ENCODE peak calls at places on chromosomes 11 and 22, in six cellular contexts. One of them, this sample, is unnamed. For H3K27me3, the result is how much of the 10 kb centered on the place peaks cover.

GRCh38 chr22:35498026-35498425 is 42.6 kb upstream of the RASD2 start:
- DNase-seq in hepatocyte: peak
- DNase-seq in CD8-positive, alpha-beta memory T cell: no peak
- DNase-seq in tibial nerve: no peak
- DNase-seq in BE2C: peak
- DNase-seq in CD8-positive, alpha-beta T cell: no peak
- DNase-seq in this sample: no peak

GRCh38 chr22:27183474-27183873 is 526.1 kb downstream of the MIAT start:
- DNase-seq in hepatocyte: no peak
- DNase-seq in CD8-positive, alpha-beta memory T cell: no peak
- DNase-seq in tibial nerve: no peak
- DNase-seq in BE2C: no peak
- DNase-seq in CD8-positive, alpha-beta T cell: no peak
- DNase-seq in this sample: no peak

GRCh38 chr11:78651136-78651775 is 76.6 kb upstream of the NARS2 start:
- DNase-seq in hepatocyte: no peak
- DNase-seq in CD8-positive, alpha-beta memory T cell: no peak
- DNase-seq in tibial nerve: no peak
- DNase-seq in BE2C: no peak
- DNase-seq in CD8-positive, alpha-beta T cell: no peak
- DNase-seq in this sample: peak

GRCh38 chr11:134572741-134573675 is 161.0 kb upstream of the B3GAT1 start:
- DNase-seq in hepatocyte: no peak
- DNase-seq in CD8-positive, alpha-beta memory T cell: no peak
- DNase-seq in tibial nerve: no peak
- DNase-seq in BE2C: no peak
- DNase-seq in CD8-positive, alpha-beta T cell: no peak
- DNase-seq in this sample: peak

GRCh38 chr22:49330421-49331222 is 497.1 kb downstream of the BRD1 start:
- DNase-seq in hepatocyte: no peak
- DNase-seq in CD8-positive, alpha-beta memory T cell: no peak
- DNase-seq in tibial nerve: no peak
- DNase-seq in BE2C: no peak
- DNase-seq in CD8-positive, alpha-beta T cell: no peak
- DNase-seq in this sample: peak

GRCh38 chr11:76781861-76782500 is 1.2 kb upstream of the TSKU start:
- DNase-seq in hepatocyte: no peak
- DNase-seq in CD8-positive, alpha-beta memory T cell: no peak
- DNase-seq in tibial nerve: no peak
- DNase-seq in BE2C: no peak
- DNase-seq in CD8-positive, alpha-beta T cell: no peak
- DNase-seq in this sample: no peak

GRCh38 chr11:103109818-103110388 is 677 bp downstream of the DYNC2H1 start:
- DNase-seq in hepatocyte: no peak
- DNase-seq in CD8-positive, alpha-beta memory T cell: no peak
- DNase-seq in tibial nerve: no peak
- DNase-seq in BE2C: peak
- DNase-seq in CD8-positive, alpha-beta T cell: peak
- DNase-seq in this sample: no peak

GRCh38 chr22:46012182-46012880 is 35.4 kb upstream of the WNT7B start:
- DNase-seq in hepatocyte: no peak
- DNase-seq in CD8-positive, alpha-beta memory T cell: no peak
- DNase-seq in tibial nerve: no peak
- DNase-seq in BE2C: peak
- DNase-seq in CD8-positive, alpha-beta T cell: no peak
- DNase-seq in this sample: no peak

GRCh38 chr11:1566381-1567051 is 5.6 kb downstream of the DUSP8 start:
- DNase-seq in hepatocyte: peak
- DNase-seq in CD8-positive, alpha-beta memory T cell: no peak
- DNase-seq in tibial nerve: no peak
- DNase-seq in BE2C: no peak
- DNase-seq in CD8-positive, alpha-beta T cell: no peak
- DNase-seq in this sample: no peak

GRCh38 chr22:31857247-31857646 is 87.1 kb upstream of the YWHAH start:
- DNase-seq in hepatocyte: peak
- DNase-seq in CD8-positive, alpha-beta memory T cell: no peak
- DNase-seq in tibial nerve: no peak
- DNase-seq in BE2C: peak
- DNase-seq in CD8-positive, alpha-beta T cell: no peak
- DNase-seq in this sample: no peak

GRCh38 chr22:25405854-25406509 is 158.5 kb upstream of the GRK3 start:
- DNase-seq in hepatocyte: no peak
- DNase-seq in CD8-positive, alpha-beta memory T cell: no peak
- DNase-seq in tibial nerve: no peak
- DNase-seq in BE2C: no peak
- DNase-seq in CD8-positive, alpha-beta T cell: no peak
- DNase-seq in this sample: no peak

GRCh38 chr11:134532176-134532920 is 120.3 kb upstream of the B3GAT1 start:
- DNase-seq in hepatocyte: no peak
- DNase-seq in CD8-positive, alpha-beta memory T cell: no peak
- DNase-seq in tibial nerve: no peak
- DNase-seq in BE2C: no peak
- DNase-seq in CD8-positive, alpha-beta T cell: no peak
- DNase-seq in this sample: no peak

GRCh38 chr11:27886765-27887328 is 186.6 kb upstream of the BDNF start:
- DNase-seq in hepatocyte: no peak
- DNase-seq in CD8-positive, alpha-beta memory T cell: no peak
- DNase-seq in tibial nerve: no peak
- DNase-seq in BE2C: no peak
- DNase-seq in CD8-positive, alpha-beta T cell: no peak
- DNase-seq in this sample: no peak

GRCh38 chr11:65110354-65110861 is 1.3 kb upstream of the TM7SF2 start:
- DNase-seq in hepatocyte: peak
- DNase-seq in CD8-positive, alpha-beta memory T cell: peak
- DNase-seq in tibial nerve: peak
- DNase-seq in BE2C: peak
- DNase-seq in CD8-positive, alpha-beta T cell: peak
- DNase-seq in this sample: peak

GRCh38 chr22:28904211-28904808 is 20.9 kb downstream of the ZNRF3 start:
- DNase-seq in hepatocyte: peak
- DNase-seq in CD8-positive, alpha-beta memory T cell: no peak
- DNase-seq in tibial nerve: no peak
- DNase-seq in BE2C: no peak
- DNase-seq in CD8-positive, alpha-beta T cell: no peak
- DNase-seq in this sample: no peak

GRCh38 chr11:10514713-10515112 is 26.3 kb downstream of the RNF141 start:
- DNase-seq in hepatocyte: no peak
- DNase-seq in CD8-positive, alpha-beta memory T cell: no peak
- DNase-seq in tibial nerve: no peak
- DNase-seq in BE2C: no peak
- DNase-seq in CD8-positive, alpha-beta T cell: no peak
- DNase-seq in this sample: no peak

GRCh38 chr11:95228081-95228859 is 2.7 kb downstream of the SESN3 start:
- DNase-seq in hepatocyte: no peak
- DNase-seq in CD8-positive, alpha-beta memory T cell: no peak
- DNase-seq in tibial nerve: no peak
- DNase-seq in BE2C: no peak
- DNase-seq in CD8-positive, alpha-beta T cell: no peak
- DNase-seq in this sample: no peak

GRCh38 chr11:65559951-65560537 is 1.9 kb upstream of the LTBP3 start:
- DNase-seq in hepatocyte: peak
- DNase-seq in CD8-positive, alpha-beta memory T cell: no peak
- DNase-seq in tibial nerve: no peak
- DNase-seq in BE2C: no peak
- DNase-seq in CD8-positive, alpha-beta T cell: no peak
- DNase-seq in this sample: no peak

GRCh38 chr22:46471901-46472721 is 65.3 kb downstream of the CELSR1 start:
- DNase-seq in hepatocyte: peak
- DNase-seq in CD8-positive, alpha-beta memory T cell: no peak
- DNase-seq in tibial nerve: no peak
- DNase-seq in BE2C: no peak
- DNase-seq in CD8-positive, alpha-beta T cell: no peak
- DNase-seq in this sample: no peak

GRCh38 chr11:131474947-131475346 is 104.5 kb downstream of the NTM start:
- DNase-seq in hepatocyte: no peak
- DNase-seq in CD8-positive, alpha-beta memory T cell: no peak
- DNase-seq in tibial nerve: no peak
- DNase-seq in BE2C: no peak
- DNase-seq in CD8-positive, alpha-beta T cell: no peak
- DNase-seq in this sample: no peak

GRCh38 chr22:27331526-27332281 is 469.9 kb downstream of the MN1 start:
- DNase-seq in hepatocyte: peak
- DNase-seq in CD8-positive, alpha-beta memory T cell: no peak
- DNase-seq in tibial nerve: no peak
- DNase-seq in BE2C: peak
- DNase-seq in CD8-positive, alpha-beta T cell: no peak
- DNase-seq in this sample: peak

GRCh38 chr11:86940122-86940777 is 14.9 kb downstream of the FZD4 start:
- DNase-seq in hepatocyte: peak
- DNase-seq in CD8-positive, alpha-beta memory T cell: no peak
- DNase-seq in tibial nerve: peak
- DNase-seq in BE2C: no peak
- DNase-seq in CD8-positive, alpha-beta T cell: no peak
- DNase-seq in this sample: no peak

GRCh38 chr11:105553015-105553414 is 56.9 kb upstream of the GRIA4 start:
- DNase-seq in hepatocyte: peak
- DNase-seq in CD8-positive, alpha-beta memory T cell: no peak
- DNase-seq in tibial nerve: no peak
- DNase-seq in BE2C: no peak
- DNase-seq in CD8-positive, alpha-beta T cell: no peak
- DNase-seq in this sample: no peak

DNA sequence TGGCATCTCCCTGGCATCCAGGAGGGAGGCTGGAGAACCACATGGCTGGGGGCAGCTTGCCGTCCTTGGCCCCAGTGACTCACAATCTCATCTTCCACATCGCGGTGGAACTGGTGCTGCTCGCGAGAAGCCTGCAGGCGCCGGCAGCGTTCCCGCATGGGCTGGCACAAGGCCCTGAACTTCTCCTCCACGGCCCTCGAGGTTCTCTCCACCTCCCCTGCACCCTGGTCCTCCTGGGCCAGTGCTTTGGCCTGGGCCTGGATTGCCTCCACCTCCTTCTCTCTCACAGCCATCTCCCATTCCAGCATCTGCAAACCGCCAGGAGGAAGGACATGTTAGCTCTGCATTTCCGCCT is 16.3 kb upstream of the RBM4B start:
- DNase-seq in hepatocyte: no peak
- DNase-seq in CD8-positive, alpha-beta memory T cell: no peak
- DNase-seq in tibial nerve: no peak
- DNase-seq in BE2C: no peak
- DNase-seq in CD8-positive, alpha-beta T cell: no peak
- DNase-seq in this sample: no peak
- H3K27me3 ChIP-seq in hepatocyte: under half
- H3K27me3 ChIP-seq in CD8-positive, alpha-beta memory T cell: under half
- H3K27me3 ChIP-seq in tibial nerve: under half
- H3K27me3 ChIP-seq in BE2C: under half
- H3K27me3 ChIP-seq in CD8-positive, alpha-beta T cell: under half
- H3K27me3 ChIP-seq in this sample: under half

DNA sequence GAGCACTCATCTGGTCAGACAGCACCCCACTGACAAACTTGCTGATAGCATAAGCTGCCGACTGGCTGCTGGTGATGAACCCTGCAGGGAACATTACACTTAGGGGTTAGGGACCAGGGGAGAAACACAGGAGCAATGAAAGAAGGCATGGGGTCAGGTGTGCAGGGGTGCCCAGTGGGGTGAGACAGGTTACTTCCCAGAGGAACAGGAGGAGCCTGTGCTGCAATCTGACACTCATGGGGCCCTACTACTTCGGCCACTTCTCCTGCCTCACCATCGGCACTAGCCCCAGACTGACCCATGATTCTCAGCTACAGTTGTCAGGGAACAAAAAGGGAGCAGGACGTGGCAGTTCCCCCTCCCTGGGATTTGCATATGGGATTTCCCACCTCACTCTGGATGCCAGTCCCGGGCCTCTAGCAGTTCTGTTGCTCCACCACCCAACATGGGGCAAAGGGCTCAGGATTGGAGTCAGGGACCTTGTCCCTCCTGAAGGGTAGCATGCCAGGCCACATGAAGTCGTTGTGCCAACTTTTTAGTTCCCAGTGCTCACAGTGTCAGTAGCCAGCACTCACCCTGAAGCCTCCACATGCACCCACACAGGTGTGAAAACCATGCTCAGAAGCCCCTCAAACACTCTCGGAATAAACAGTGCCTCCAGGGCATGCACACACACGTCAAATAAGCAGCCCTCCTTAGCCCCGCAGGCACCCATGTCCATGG is 2.2 kb downstream of the SLC37A4 start:
- DNase-seq in hepatocyte: peak
- DNase-seq in CD8-positive, alpha-beta memory T cell: no peak
- DNase-seq in tibial nerve: no peak
- DNase-seq in BE2C: no peak
- DNase-seq in CD8-positive, alpha-beta T cell: no peak
- DNase-seq in this sample: no peak
- H3K4me3 ChIP-seq in hepatocyte: peak
- H3K4me3 ChIP-seq in CD8-positive, alpha-beta memory T cell: no peak
- H3K4me3 ChIP-seq in tibial nerve: no peak
- H3K4me3 ChIP-seq in BE2C: no peak
- H3K4me3 ChIP-seq in CD8-positive, alpha-beta T cell: no peak
- H3K4me3 ChIP-seq in this sample: no peak

DNA sequence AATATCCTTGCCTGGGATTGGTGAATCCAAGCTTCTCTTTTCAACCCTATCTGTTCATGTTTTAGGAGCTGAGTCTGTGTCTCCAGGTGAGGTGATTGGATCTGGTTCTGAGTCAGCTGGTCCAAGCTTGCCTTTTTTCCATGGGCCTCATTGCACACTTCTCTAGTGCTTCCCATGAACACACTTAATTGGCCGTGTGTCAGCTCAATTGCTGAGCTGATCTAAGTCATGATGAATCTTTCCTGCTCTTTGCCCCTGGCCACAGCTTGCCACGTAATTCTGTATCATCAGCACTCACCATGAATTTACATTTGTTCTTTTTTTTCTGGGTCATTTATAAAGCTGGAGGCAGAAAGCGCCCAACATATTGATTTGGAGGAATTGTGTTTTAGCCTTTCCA is 116.1 kb upstream of the RCN1 start:
- DNase-seq in hepatocyte: no peak
- DNase-seq in CD8-positive, alpha-beta memory T cell: no peak
- DNase-seq in tibial nerve: no peak
- DNase-seq in BE2C: no peak
- DNase-seq in CD8-positive, alpha-beta T cell: no peak
- DNase-seq in this sample: no peak
- H3K27me3 ChIP-seq in hepatocyte: under half
- H3K27me3 ChIP-seq in CD8-positive, alpha-beta memory T cell: under half
- H3K27me3 ChIP-seq in tibial nerve: under half
- H3K27me3 ChIP-seq in BE2C: under half
- H3K27me3 ChIP-seq in CD8-positive, alpha-beta T cell: under half
- H3K27me3 ChIP-seq in this sample: under half

DNA sequence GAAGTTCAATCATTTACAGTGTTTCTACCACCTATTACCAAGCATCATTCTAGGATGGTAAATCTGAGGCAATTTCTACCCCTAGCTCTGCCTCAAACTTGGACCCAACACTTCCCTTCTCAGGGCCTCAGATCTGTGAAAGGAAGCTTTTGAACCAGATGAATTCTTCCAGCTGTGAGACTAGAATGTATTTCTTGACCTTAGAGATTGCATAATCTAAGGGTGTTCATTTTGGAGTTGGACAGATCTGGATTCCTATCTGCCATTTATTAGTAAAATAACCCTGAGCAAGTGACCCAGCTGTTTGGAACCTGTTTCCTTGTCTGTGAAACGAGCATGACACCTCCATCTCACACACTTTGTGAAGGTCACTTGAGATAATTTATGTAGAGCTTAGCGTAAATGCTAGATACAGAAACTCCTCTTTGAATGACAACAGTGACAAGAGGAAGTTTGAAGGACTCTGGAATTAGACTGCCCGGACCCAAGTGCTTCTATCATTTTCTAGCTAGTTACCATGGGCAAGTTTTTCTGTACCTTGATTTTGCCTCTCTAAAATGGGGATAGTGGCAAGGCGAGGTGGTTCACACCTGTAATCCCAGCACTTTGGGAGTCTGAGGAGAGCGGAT is 3.8 kb upstream of the INTS5 start:
- DNase-seq in hepatocyte: no peak
- DNase-seq in CD8-positive, alpha-beta memory T cell: no peak
- DNase-seq in tibial nerve: no peak
- DNase-seq in BE2C: no peak
- DNase-seq in CD8-positive, alpha-beta T cell: no peak
- DNase-seq in this sample: no peak
- H3K4me3 ChIP-seq in hepatocyte: no peak
- H3K4me3 ChIP-seq in CD8-positive, alpha-beta memory T cell: no peak
- H3K4me3 ChIP-seq in tibial nerve: no peak
- H3K4me3 ChIP-seq in BE2C: no peak
- H3K4me3 ChIP-seq in CD8-positive, alpha-beta T cell: no peak
- H3K4me3 ChIP-seq in this sample: no peak